ENCODE peak calls at places on chromosome 17, in nine cellular contexts. W is AG08396; J is stimulated activated CD4-positive, alpha-beta T cell treated with anti-CD3 and anti-CD28 coated beads, Interleukin-1b, Interleukin-23, amount 100 ng/mL, for 24 hours; U is SJSA1; O is CD4-positive, alpha-beta memory T cell; E is smooth muscle cell of the brain vasculature; D is NCI-H69; L is activated CD4-positive, CD25-positive, alpha-beta regulatory T cell; F is mesendoderm. P is an unnamed sample.

GRCh38 chr17:46061435-46061834 is 62.4 kb downstream of the STH start:
- DNase-seq in J (no peak), D (peak), W (no peak), O (no peak), F (peak), U (no peak), E (no peak), L (no peak), P (no peak)

GRCh38 chr17:57649731-57650484 is 95.2 kb downstream of the CCDC182 start:
- DNase-seq in E (no peak), U (no peak), F (peak), J (no peak), O (no peak), L (no peak), D (no peak), W (no peak), P (no peak)

GRCh38 chr17:65290041-65290440 is 152.9 kb downstream of the RGS9 start:
- DNase-seq in W (no peak), L (no peak), D (no peak), F (peak), J (no peak), E (no peak), U (no peak), O (no peak), P (no peak)

GRCh38 chr17:61285483-61286320 is 113.9 kb upstream of the TBX2 start:
- DNase-seq in W (peak), F (peak), L (no peak), U (peak), D (peak), E (peak), O (no peak), J (peak), P (no peak)

GRCh38 chr17:15648384-15648783 is 28.9 kb upstream of the FBXW10B start:
- DNase-seq in O (no peak), U (no peak), E (no peak), J (no peak), D (no peak), W (no peak), L (no peak), F (no peak), P (no peak)

GRCh38 chr17:64492481-64493109 is 4.3 kb downstream of the POLG2 start:
- DNase-seq in D (peak), W (no peak), L (no peak), J (no peak), E (no peak), F (no peak), U (no peak), O (peak), P (no peak)

GRCh38 chr17:14545156-14545906 is 244.4 kb downstream of the HS3ST3B1 start:
- DNase-seq in J (no peak), F (peak), E (no peak), D (no peak), W (no peak), U (no peak), L (no peak), O (no peak), P (no peak)

GRCh38 chr17:39612291-39612894 is 4.7 kb upstream of the NEUROD2 start:
- DNase-seq in E (no peak), L (no peak), J (no peak), U (no peak), O (peak), D (peak), W (no peak), F (no peak), P (no peak)

GRCh38 chr17:43915561-43915960 is 8.2 kb upstream of the MPP2 start:
- DNase-seq in E (no peak), O (no peak), F (no peak), J (no peak), D (no peak), W (no peak), U (no peak), L (no peak), P (no peak)

GRCh38 chr17:34254651-34255380 is at the start of gene CCL2:
- DNase-seq in F (peak), W (peak), E (no peak), O (no peak), D (peak), J (no peak), U (peak), L (no peak), P (peak)

GRCh38 chr17:45145035-45145389 is 3.3 kb upstream of the HEXIM1 start:
- DNase-seq in U (no peak), F (no peak), O (peak), D (no peak), J (no peak), E (no peak), W (no peak), L (no peak), P (no peak)

GRCh38 chr17:43226393-43226792 is 2.0 kb downstream of the CCDC200 start:
- DNase-seq in L (no peak), E (no peak), F (no peak), W (no peak), D (no peak), J (no peak), O (no peak), U (no peak), P (no peak)

GRCh38 chr17:47935961-47936360 is 5.4 kb upstream of the PNPO start:
- DNase-seq in L (no peak), D (no peak), O (no peak), F (no peak), U (peak), E (no peak), J (no peak), W (peak), P (no peak)

GRCh38 chr17:27266228-27266627 is 27.7 kb upstream of the WSB1 start:
- DNase-seq in L (no peak), F (no peak), D (no peak), W (no peak), O (no peak), J (no peak), E (no peak), U (no peak), P (no peak)

GRCh38 chr17:46896991-46897390 is 26.0 kb upstream of the GOSR2 start:
- DNase-seq in D (no peak), O (no peak), E (no peak), U (no peak), J (no peak), F (no peak), L (no peak), W (no peak), P (no peak)

GRCh38 chr17:82956726-82957468 is 117.1 kb upstream of the ZNF750 start:
- DNase-seq in E (no peak), J (no peak), W (no peak), L (no peak), D (no peak), U (no peak), F (no peak), O (no peak), P (no peak)

GRCh38 chr17:67157732-67158639 is 87.0 kb downstream of the HELZ start:
- DNase-seq in W (peak), D (peak), E (no peak), J (no peak), L (no peak), O (no peak), U (peak), F (peak), P (no peak)

GRCh38 chr17:1999557-2000251 is 25.4 kb downstream of the RTN4RL1 start:
- DNase-seq in E (peak), W (peak), F (peak), J (no peak), L (no peak), D (peak), U (peak), O (no peak), P (peak)

GRCh38 chr17:45733781-45734180 is 50.3 kb upstream of the CRHR1 start:
- DNase-seq in D (no peak), L (no peak), F (no peak), O (no peak), U (no peak), J (no peak), W (no peak), E (no peak), P (no peak)

GRCh38 chr17:1607971-1608320 is 20.7 kb downstream of the SLC43A2 start:
- DNase-seq in F (no peak), J (no peak), L (no peak), D (no peak), O (no peak), W (no peak), E (no peak), U (no peak), P (no peak)

GRCh38 chr17:80124351-80124981 is 22.5 kb downstream of the EIF4A3 start:
- DNase-seq in L (no peak), E (no peak), W (peak), F (peak), O (no peak), D (peak), J (no peak), U (no peak), P (no peak)

GRCh38 chr17:20063665-20064648 is 54.8 kb downstream of the SPECC1 start:
- DNase-seq in F (no peak), J (no peak), O (no peak), W (peak), D (peak), L (no peak), U (peak), E (peak), P (peak)

GRCh38 chr17:47278561-47278960 is 24.9 kb downstream of the ITGB3 start:
- DNase-seq in U (no peak), O (no peak), L (no peak), D (no peak), F (no peak), W (no peak), E (no peak), J (no peak), P (no peak)

GRCh38 chr17:71331754-71332153 is 789.1 kb upstream of the SOX9 start:
- DNase-seq in D (no peak), W (no peak), O (no peak), E (no peak), L (no peak), J (no peak), U (no peak), F (no peak), P (peak)

GRCh38 chr17:53449324-53449723 is 373.4 kb upstream of the KIF2B start:
- DNase-seq in L (no peak), U (no peak), F (no peak), E (no peak), W (no peak), J (no peak), O (no peak), D (no peak), P (no peak)

GRCh38 chr17:10125761-10126553 is 72.4 kb downstream of the GAS7 start:
- DNase-seq in D (no peak), J (no peak), W (no peak), L (no peak), O (no peak), U (peak), F (peak), E (no peak), P (no peak)

GRCh38 chr17:7851438-7852261 is 3.2 kb upstream of the TMEM88 start:
- DNase-seq in O (peak), J (peak), F (peak), L (peak), U (peak), D (peak), E (no peak), W (peak), P (peak)